ENCODE peak calls at places on chromosomes 12 and 14, in seven cellular contexts. U is IMR-90, G is RWPE1, N is progenitor cell of endocrine pancreas, H is breast epithelium, J is astrocyte of the spinal cord, R is endothelial cell. K is an unnamed sample.

GRCh38 chr12:51953925-51954324 is 2.4 kb downstream of the ACVR1B start:
- DNase-seq in U (no peak), G (no peak), N (no peak), H (no peak), J (no peak), R (no peak), K (no peak)

GRCh38 chr12:2125651-2126050 is 72.9 kb downstream of the CACNA1C start:
- DNase-seq in U (no peak), G (no peak), N (no peak), H (no peak), J (no peak), R (no peak), K (no peak)

GRCh38 chr12:95118138-95118787 is 44.8 kb upstream of the NR2C1 start:
- DNase-seq in U (peak), G (peak), N (no peak), H (no peak), J (peak), R (no peak), K (peak)

GRCh38 chr14:78310263-78310662 is 140.1 kb downstream of the NRXN3 start:
- DNase-seq in U (no peak), G (no peak), N (no peak), H (no peak), J (no peak), R (no peak), K (no peak)

GRCh38 chr14:94472842-94473241 is 3.2 kb downstream of the SERPINA9 start:
- DNase-seq in U (no peak), G (no peak), N (no peak), H (no peak), J (no peak), R (no peak), K (no peak)

GRCh38 chr12:109542014-109542413 is 31.3 kb downstream of the MMAB start:
- DNase-seq in U (peak), G (peak), N (no peak), H (no peak), J (peak), R (no peak), K (peak)

GRCh38 chr14:85528882-85529585 is 910 bp upstream of the FLRT2 start:
- DNase-seq in U (peak), G (peak), N (no peak), H (no peak), J (peak), R (no peak), K (peak)

GRCh38 chr14:94675036-94675435 is 62.8 kb downstream of the SERPINA3 start:
- DNase-seq in U (no peak), G (no peak), N (no peak), H (no peak), J (no peak), R (no peak), K (no peak)

GRCh38 chr12:24080465-24080864 is 131.0 kb upstream of the SOX5 start:
- DNase-seq in U (no peak), G (no peak), N (no peak), H (no peak), J (no peak), R (no peak), K (no peak)

GRCh38 chr14:96260341-96260821 is 4.4 kb downstream of the BDKRB1 start:
- DNase-seq in U (peak), G (no peak), N (no peak), H (no peak), J (no peak), R (no peak), K (no peak)

GRCh38 chr12:97557116-97557515 is 94.5 kb downstream of the RMST start:
- DNase-seq in U (no peak), G (no peak), N (no peak), H (no peak), J (no peak), R (no peak), K (no peak)

GRCh38 chr14:51609987-51610283 is 41.8 kb upstream of the FRMD6 start:
- DNase-seq in U (peak), G (no peak), N (no peak), H (no peak), J (peak), R (no peak), K (no peak)

GRCh38 chr14:73293782-73294781 is 56.8 kb downstream of the PAPLN start:
- DNase-seq in U (no peak), G (no peak), N (no peak), H (no peak), J (no peak), R (no peak), K (no peak)

GRCh38 chr12:39443704-39444234 is 849 bp upstream of the KIF21A start:
- DNase-seq in U (no peak), G (no peak), N (no peak), H (no peak), J (no peak), R (peak), K (no peak)

GRCh38 chr12:110743571-110744093 is 941 bp upstream of the PPP1CC start:
- DNase-seq in U (no peak), G (no peak), N (peak), H (no peak), J (no peak), R (no peak), K (peak)

GRCh38 chr12:63068857-63069442 is 82.1 kb downstream of the AVPR1A start:
- DNase-seq in U (peak), G (peak), N (no peak), H (no peak), J (peak), R (peak), K (peak)

GRCh38 chr12:53461591-53461990 is 9.7 kb downstream of the PCBP2 start:
- DNase-seq in U (no peak), G (no peak), N (no peak), H (no peak), J (no peak), R (no peak), K (no peak)

GRCh38 chr12:122944588-122944987 is 21.7 kb downstream of the ABCB9 start:
- DNase-seq in U (peak), G (peak), N (no peak), H (peak), J (peak), R (no peak), K (peak)

GRCh38 chr14:30214456-30215090 is 286.9 kb upstream of the PRKD1 start:
- DNase-seq in U (peak), G (peak), N (no peak), H (no peak), J (peak), R (peak), K (peak)

GRCh38 chr14:105092912-105093425 is 27.7 kb upstream of the GPR132 start:
- DNase-seq in U (peak), G (peak), N (no peak), H (peak), J (peak), R (peak), K (peak)

GRCh38 chr12:52442600-52443061 is 8.5 kb upstream of the KRT75 start:
- DNase-seq in U (peak), G (peak), N (no peak), H (no peak), J (peak), R (no peak), K (peak)

GRCh38 chr12:123245678-123246077 is 12.4 kb downstream of the MTRFR start:
- DNase-seq in U (no peak), G (no peak), N (no peak), H (no peak), J (no peak), R (no peak), K (no peak)

GRCh38 chr12:34204830-34205285 is 182.6 kb downstream of the ALG10 start:
- DNase-seq in U (no peak), G (no peak), N (no peak), H (no peak), J (no peak), R (no peak), K (no peak)

GRCh38 chr14:68079941-68080697 is 260.5 kb downstream of the RAD51B start:
- DNase-seq in U (peak), G (no peak), N (no peak), H (no peak), J (no peak), R (no peak), K (no peak)

GRCh38 chr12:94873368-94874085 is 130.0 kb downstream of the NDUFA12 start:
- DNase-seq in U (no peak), G (no peak), N (no peak), H (no peak), J (no peak), R (peak), K (no peak)

GRCh38 chr12:31818623-31819268 is 89.9 kb upstream of the AMN1 start:
- DNase-seq in U (no peak), G (no peak), N (no peak), H (no peak), J (no peak), R (no peak), K (no peak)

GRCh38 chr12:45674583-45674982 is 54.9 kb upstream of the ARID2 start:
- DNase-seq in U (peak), G (peak), N (no peak), H (no peak), J (peak), R (no peak), K (peak)

GRCh38 chr12:68839183-68840147 is 31.5 kb downstream of the MDM2 start:
- DNase-seq in U (no peak), G (no peak), N (no peak), H (no peak), J (no peak), R (no peak), K (no peak)

GRCh38 chr14:68627868-68628604 is 164.8 kb downstream of the ZFP36L1 start:
- DNase-seq in U (no peak), G (no peak), N (peak), H (peak), J (no peak), R (peak), K (peak)

GRCh38 chr14:94001501-94002396 is 4.6 kb downstream of the CCDC197 start:
- DNase-seq in U (peak), G (peak), N (peak), H (peak), J (peak), R (peak), K (peak)

GRCh38 chr12:120180975-120181374 is 13.5 kb downstream of the GCN1 start:
- DNase-seq in U (no peak), G (no peak), N (no peak), H (no peak), J (no peak), R (no peak), K (no peak)

GRCh38 chr12:120183211-120183631 is 11.3 kb downstream of the GCN1 start:
- DNase-seq in U (peak), G (no peak), N (no peak), H (no peak), J (peak), R (no peak), K (no peak)

GRCh38 chr12:120186654-120187053 is 7.9 kb downstream of the GCN1 start:
- DNase-seq in U (no peak), G (no peak), N (no peak), H (no peak), J (no peak), R (no peak), K (no peak)

GRCh38 chr12:120181991-120182631 is 12.4 kb downstream of the GCN1 start:
- DNase-seq in U (peak), G (peak), N (no peak), H (no peak), J (peak), R (no peak), K (peak)
- TF ChIP-seq CTCF in U (no peak), G (no peak), N (peak), H (no peak), J (no peak), R (no peak), K (peak)

DNA sequence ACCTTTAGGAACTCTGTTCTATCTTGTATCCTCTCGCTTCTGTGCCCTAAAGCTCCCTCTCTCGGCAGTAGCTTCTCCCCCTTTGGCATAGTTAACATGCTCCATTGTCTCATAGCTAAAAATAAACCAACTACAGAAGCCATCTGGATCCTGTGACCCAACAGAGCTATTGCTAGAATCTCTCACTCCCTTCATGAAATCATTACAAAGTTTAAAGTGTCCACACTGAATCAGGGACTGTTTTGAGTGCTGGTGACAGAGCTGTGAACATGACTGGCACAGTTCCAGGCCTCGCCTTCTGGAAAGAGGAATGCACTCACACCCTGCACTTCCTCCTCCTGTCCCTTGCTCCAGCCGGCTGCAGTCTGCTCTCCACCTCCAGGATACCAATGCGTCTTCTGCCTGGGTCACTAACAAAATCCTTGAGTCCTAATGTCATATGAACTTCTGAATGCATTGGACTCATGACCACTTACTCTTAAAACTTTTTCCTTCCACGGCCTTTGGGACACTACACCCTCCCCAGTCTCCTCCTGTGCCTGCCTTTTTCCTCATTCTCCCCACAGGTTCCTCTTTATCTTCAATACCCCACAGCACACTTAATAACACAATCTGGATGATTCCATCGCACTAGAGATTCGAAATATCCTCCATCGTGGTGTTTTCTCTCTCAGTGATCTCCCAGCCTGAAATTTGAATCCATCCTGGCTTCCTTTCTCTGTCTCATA is 13.2 kb downstream of the PLBD1 start:
- DNase-seq in U (no peak), G (peak), N (no peak), H (peak), J (no peak), R (no peak), K (peak)
- TF ChIP-seq CTCF in U (no peak), G (no peak), N (no peak), H (no peak), J (no peak), R (no peak), K (peak)

DNA sequence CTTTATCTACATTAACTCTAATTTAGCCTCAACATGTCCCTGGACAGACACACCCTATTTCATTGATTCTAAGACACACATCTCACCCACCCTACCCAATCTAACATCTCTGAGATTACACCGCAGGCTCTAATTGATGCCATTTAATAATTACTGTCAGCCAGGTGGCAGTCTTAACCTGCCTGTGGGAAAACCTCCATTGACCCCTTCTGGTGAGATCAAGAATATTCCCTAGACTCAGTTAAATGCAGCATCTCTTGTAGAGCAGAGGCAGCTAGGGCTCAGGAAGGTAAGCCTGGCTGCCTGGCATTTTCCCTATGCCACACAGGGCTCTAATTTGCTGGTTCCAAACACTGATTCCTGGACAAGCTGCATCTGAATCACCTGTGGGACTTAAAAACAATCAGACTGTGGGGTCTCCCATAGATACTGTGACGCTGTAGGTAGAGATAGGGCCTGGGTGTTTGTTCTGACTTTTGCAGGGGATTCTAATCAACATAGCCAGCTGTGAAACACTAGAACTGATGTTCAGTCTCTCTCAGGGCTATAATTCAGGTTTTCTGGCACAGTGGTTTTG is 14.3 kb downstream of the MCRS1 start:
- DNase-seq in U (no peak), G (peak), N (no peak), H (no peak), J (peak), R (no peak), K (peak)
- TF ChIP-seq CTCF in U (peak), G (peak), N (peak), H (peak), J (no peak), R (no peak), K (peak)

DNA sequence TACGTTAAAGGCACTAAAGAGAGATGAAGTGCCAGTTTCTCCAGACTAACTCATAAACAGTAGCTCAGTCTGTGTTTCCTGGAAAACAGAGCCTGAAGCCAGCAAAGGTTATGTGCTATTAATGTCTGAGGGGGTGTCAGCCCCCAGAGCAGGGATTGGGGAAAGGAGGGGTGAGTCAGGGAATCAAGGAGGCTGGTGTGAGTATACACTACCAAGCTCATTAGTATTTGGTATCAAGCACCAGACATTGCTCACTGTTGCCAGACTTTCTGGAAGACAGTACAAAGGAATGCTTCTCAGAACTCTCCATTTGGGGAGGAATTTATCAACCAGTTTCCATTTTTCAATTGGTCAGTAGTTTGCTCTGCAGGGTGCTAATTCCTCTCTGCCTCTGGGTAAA is 443.4 kb downstream of the GLT1D1 start:
- DNase-seq in U (no peak), G (no peak), N (no peak), H (no peak), J (no peak), R (no peak), K (no peak)
- TF ChIP-seq CTCF in U (no peak), G (no peak), N (no peak), H (no peak), J (no peak), R (no peak), K (no peak)

DNA sequence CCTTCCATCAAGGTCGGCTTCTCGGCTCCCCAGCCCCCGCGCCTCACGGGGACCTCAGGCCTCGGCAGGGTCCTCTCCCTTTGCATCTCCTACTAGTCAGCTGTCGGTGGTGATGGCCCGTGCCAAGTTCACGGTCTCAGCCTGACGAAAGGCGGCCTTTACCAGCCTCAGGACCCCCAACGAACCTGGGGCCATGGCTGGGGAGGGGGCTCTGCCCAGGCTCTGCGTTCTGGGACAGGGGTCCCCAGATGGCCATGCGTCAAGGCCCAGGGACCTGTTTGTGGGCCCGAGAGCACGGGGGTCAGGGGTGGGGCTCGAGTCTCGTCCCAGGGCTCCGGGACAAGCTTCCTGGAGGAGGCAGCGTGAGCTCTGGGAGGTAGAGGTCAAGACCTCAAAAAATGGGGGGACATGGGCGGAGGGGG is 32.8 kb upstream of the DEGS2 start:
- DNase-seq in U (no peak), G (no peak), N (peak), H (no peak), J (no peak), R (no peak), K (no peak)
- TF ChIP-seq CTCF in U (no peak), G (no peak), N (no peak), H (no peak), J (no peak), R (no peak), K (no peak)

K was measured in epithelial cell of esophagus.